ENCODE peak calls at places on chromosomes 3 and 15, in nine cellular contexts. One of them, this sample, is unnamed.

GRCh38 chr3:16174389-16174788 is at the start of gene GALNT15:
- DNase-seq in A549: no peak
- DNase-seq in adrenal gland: peak
- DNase-seq in left ventricle myocardium inferior: peak
- DNase-seq in AG04449: peak
- DNase-seq in MM.1S: no peak
- DNase-seq in left lung: peak
- DNase-seq in esophagus squamous epithelium: peak
- DNase-seq in mammary epithelial cell: peak
- DNase-seq in this sample: no peak

GRCh38 chr15:89184367-89184766 is 37.0 kb downstream of the RLBP1 start:
- DNase-seq in A549: no peak
- DNase-seq in adrenal gland: no peak
- DNase-seq in left ventricle myocardium inferior: no peak
- DNase-seq in AG04449: no peak
- DNase-seq in MM.1S: no peak
- DNase-seq in left lung: no peak
- DNase-seq in esophagus squamous epithelium: no peak
- DNase-seq in mammary epithelial cell: no peak
- DNase-seq in this sample: no peak

GRCh38 chr3:146505496-146505895 is 36.1 kb upstream of the PLSCR2 start:
- DNase-seq in A549: no peak
- DNase-seq in adrenal gland: no peak
- DNase-seq in left ventricle myocardium inferior: no peak
- DNase-seq in AG04449: no peak
- DNase-seq in MM.1S: no peak
- DNase-seq in left lung: no peak
- DNase-seq in esophagus squamous epithelium: no peak
- DNase-seq in mammary epithelial cell: no peak
- DNase-seq in this sample: no peak

GRCh38 chr3:105827101-105827634 is 41.6 kb downstream of the CBLB start:
- DNase-seq in A549: no peak
- DNase-seq in adrenal gland: no peak
- DNase-seq in left ventricle myocardium inferior: no peak
- DNase-seq in AG04449: no peak
- DNase-seq in MM.1S: no peak
- DNase-seq in left lung: no peak
- DNase-seq in esophagus squamous epithelium: no peak
- DNase-seq in mammary epithelial cell: no peak
- DNase-seq in this sample: peak

GRCh38 chr3:94928921-94929320 is 866.1 kb downstream of the NSUN3 start:
- DNase-seq in A549: peak
- DNase-seq in adrenal gland: peak
- DNase-seq in left ventricle myocardium inferior: no peak
- DNase-seq in AG04449: no peak
- DNase-seq in MM.1S: no peak
- DNase-seq in left lung: no peak
- DNase-seq in esophagus squamous epithelium: no peak
- DNase-seq in mammary epithelial cell: peak
- DNase-seq in this sample: no peak

GRCh38 chr3:176861137-176861536 is 336.1 kb downstream of the TBL1XR1 start:
- DNase-seq in A549: no peak
- DNase-seq in adrenal gland: no peak
- DNase-seq in left ventricle myocardium inferior: no peak
- DNase-seq in AG04449: no peak
- DNase-seq in MM.1S: no peak
- DNase-seq in left lung: no peak
- DNase-seq in esophagus squamous epithelium: no peak
- DNase-seq in mammary epithelial cell: peak
- DNase-seq in this sample: no peak

GRCh38 chr3:149299938-149300791 is 33.3 kb downstream of the TM4SF18 start:
- DNase-seq in A549: peak
- DNase-seq in adrenal gland: no peak
- DNase-seq in left ventricle myocardium inferior: no peak
- DNase-seq in AG04449: peak
- DNase-seq in MM.1S: no peak
- DNase-seq in left lung: peak
- DNase-seq in esophagus squamous epithelium: no peak
- DNase-seq in mammary epithelial cell: peak
- DNase-seq in this sample: peak

GRCh38 chr3:32821686-32822296 is 4.0 kb downstream of the TRIM71 start:
- DNase-seq in A549: no peak
- DNase-seq in adrenal gland: no peak
- DNase-seq in left ventricle myocardium inferior: no peak
- DNase-seq in AG04449: no peak
- DNase-seq in MM.1S: no peak
- DNase-seq in left lung: no peak
- DNase-seq in esophagus squamous epithelium: no peak
- DNase-seq in mammary epithelial cell: no peak
- DNase-seq in this sample: no peak

GRCh38 chr3:48416091-48416505 is 13.8 kb downstream of the PLXNB1 start:
- DNase-seq in A549: no peak
- DNase-seq in adrenal gland: no peak
- DNase-seq in left ventricle myocardium inferior: no peak
- DNase-seq in AG04449: no peak
- DNase-seq in MM.1S: no peak
- DNase-seq in left lung: no peak
- DNase-seq in esophagus squamous epithelium: no peak
- DNase-seq in mammary epithelial cell: no peak
- DNase-seq in this sample: no peak

GRCh38 chr3:48413611-48414010 is 16.3 kb downstream of the PLXNB1 start:
- DNase-seq in A549: no peak
- DNase-seq in adrenal gland: no peak
- DNase-seq in left ventricle myocardium inferior: no peak
- DNase-seq in AG04449: no peak
- DNase-seq in MM.1S: no peak
- DNase-seq in left lung: no peak
- DNase-seq in esophagus squamous epithelium: no peak
- DNase-seq in mammary epithelial cell: no peak
- DNase-seq in this sample: no peak

GRCh38 chr3:48416546-48416945 is 13.3 kb downstream of the PLXNB1 start:
- DNase-seq in A549: no peak
- DNase-seq in adrenal gland: no peak
- DNase-seq in left ventricle myocardium inferior: no peak
- DNase-seq in AG04449: no peak
- DNase-seq in MM.1S: no peak
- DNase-seq in left lung: no peak
- DNase-seq in esophagus squamous epithelium: no peak
- DNase-seq in mammary epithelial cell: no peak
- DNase-seq in this sample: no peak

GRCh38 chr3:48414376-48415250 is 15.3 kb downstream of the PLXNB1 start:
- DNase-seq in A549: no peak
- DNase-seq in adrenal gland: no peak
- DNase-seq in left ventricle myocardium inferior: no peak
- DNase-seq in AG04449: no peak
- DNase-seq in MM.1S: no peak
- DNase-seq in left lung: no peak
- DNase-seq in esophagus squamous epithelium: no peak
- DNase-seq in mammary epithelial cell: no peak
- DNase-seq in this sample: no peak

DNA sequence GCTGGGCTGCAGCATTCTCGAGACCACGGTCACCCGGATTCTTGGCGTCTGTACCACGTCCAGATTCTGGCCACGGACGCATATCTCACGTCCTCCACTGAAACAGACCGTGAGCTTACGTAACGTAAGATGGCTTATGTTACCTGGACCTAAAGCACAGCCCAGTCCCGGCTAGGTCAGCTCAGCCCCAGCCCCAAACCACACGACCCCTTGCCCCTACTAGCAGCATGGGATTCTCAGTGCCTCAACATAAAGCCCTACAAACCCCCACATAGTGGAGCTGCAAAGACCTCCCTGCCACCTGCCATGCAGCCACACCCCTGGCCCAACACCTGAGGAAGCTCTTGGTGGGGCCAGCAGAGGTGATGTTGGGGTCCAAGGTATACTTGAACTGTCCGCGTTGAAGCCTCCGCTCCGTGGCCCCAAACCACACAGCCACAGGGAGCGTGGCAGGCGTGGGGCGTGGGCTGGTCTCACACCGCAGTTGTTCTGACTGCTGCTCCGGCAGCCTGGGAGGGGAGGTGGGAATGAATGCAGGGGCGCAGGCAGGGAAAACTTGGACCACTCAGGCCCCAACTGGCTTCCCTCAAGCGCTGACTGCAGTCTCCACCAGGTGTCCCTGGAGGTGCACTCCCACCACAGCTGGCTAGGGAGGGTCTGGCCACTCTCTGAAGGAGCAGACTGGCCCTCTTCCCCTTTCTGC is 14.5 kb downstream of the PLXNB1 start:
- DNase-seq in A549: no peak
- DNase-seq in adrenal gland: no peak
- DNase-seq in left ventricle myocardium inferior: no peak
- DNase-seq in AG04449: no peak
- DNase-seq in MM.1S: no peak
- DNase-seq in left lung: no peak
- DNase-seq in esophagus squamous epithelium: no peak
- DNase-seq in mammary epithelial cell: no peak
- DNase-seq in this sample: no peak
- TF ChIP-seq CTCF in A549: no peak
- TF ChIP-seq CTCF in adrenal gland: no peak
- TF ChIP-seq CTCF in left ventricle myocardium inferior: no peak
- TF ChIP-seq CTCF in AG04449: no peak
- TF ChIP-seq CTCF in MM.1S: no peak
- TF ChIP-seq CTCF in left lung: no peak
- TF ChIP-seq CTCF in esophagus squamous epithelium: no peak
- TF ChIP-seq CTCF in mammary epithelial cell: no peak
- TF ChIP-seq CTCF in this sample: peak

DNA sequence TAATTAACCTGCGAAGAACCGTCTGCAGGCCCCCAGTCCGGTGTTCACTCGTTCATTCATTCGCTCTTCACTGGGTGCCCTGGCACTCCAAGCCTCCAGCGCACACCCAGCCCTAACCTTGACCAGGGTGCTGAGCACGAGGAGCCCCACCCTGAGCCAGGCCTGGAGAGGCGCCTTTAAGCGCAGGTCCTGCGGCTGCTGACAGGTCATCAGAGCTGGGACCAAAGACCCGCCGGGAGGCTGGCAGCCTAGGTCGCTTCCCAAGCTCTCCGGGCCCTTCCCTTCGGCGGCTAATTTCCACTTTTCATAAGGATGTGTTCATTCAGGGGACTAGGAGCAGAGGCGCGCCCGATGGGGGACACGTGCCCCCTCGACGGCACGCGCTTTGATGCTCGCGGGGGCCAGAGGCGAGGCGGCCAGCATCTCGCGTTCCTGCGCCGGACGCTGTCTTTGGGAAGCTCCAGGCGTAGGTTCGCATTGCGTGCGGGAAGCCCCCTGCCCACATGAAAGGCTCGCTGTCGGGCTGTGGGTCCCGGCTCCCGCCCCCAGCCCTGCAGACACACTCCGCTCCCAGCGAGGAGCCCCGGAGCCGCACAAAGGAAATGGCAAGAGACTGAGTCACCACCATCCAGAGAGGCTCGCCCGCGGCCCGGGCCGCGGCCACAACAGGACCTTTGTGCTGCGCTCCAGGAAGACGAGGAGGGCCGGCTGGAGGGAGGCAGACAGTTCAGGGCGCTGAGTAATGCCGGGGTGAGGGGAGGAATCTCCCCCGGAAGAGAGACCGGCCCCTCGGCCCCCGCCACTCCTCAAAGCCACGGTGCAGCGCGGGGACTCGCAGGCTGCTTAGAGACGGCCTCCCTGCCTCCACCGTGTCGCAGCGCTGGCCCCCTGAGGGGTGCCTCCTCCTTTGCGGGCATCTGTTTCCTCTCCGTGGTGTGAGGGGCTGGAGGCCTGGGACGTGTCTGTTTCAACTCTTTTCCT is 266.4 kb upstream of the HES1 start:
- DNase-seq in A549: peak
- DNase-seq in adrenal gland: no peak
- DNase-seq in left ventricle myocardium inferior: peak
- DNase-seq in AG04449: peak
- DNase-seq in MM.1S: no peak
- DNase-seq in left lung: peak
- DNase-seq in esophagus squamous epithelium: no peak
- DNase-seq in mammary epithelial cell: peak
- DNase-seq in this sample: no peak
- H3K4me3 ChIP-seq in A549: no peak
- H3K4me3 ChIP-seq in adrenal gland: no peak
- H3K4me3 ChIP-seq in left ventricle myocardium inferior: peak
- H3K4me3 ChIP-seq in AG04449: peak
- H3K4me3 ChIP-seq in MM.1S: no peak
- H3K4me3 ChIP-seq in left lung: no peak
- H3K4me3 ChIP-seq in esophagus squamous epithelium: peak
- H3K4me3 ChIP-seq in mammary epithelial cell: no peak
- H3K4me3 ChIP-seq in this sample: no peak

DNA sequence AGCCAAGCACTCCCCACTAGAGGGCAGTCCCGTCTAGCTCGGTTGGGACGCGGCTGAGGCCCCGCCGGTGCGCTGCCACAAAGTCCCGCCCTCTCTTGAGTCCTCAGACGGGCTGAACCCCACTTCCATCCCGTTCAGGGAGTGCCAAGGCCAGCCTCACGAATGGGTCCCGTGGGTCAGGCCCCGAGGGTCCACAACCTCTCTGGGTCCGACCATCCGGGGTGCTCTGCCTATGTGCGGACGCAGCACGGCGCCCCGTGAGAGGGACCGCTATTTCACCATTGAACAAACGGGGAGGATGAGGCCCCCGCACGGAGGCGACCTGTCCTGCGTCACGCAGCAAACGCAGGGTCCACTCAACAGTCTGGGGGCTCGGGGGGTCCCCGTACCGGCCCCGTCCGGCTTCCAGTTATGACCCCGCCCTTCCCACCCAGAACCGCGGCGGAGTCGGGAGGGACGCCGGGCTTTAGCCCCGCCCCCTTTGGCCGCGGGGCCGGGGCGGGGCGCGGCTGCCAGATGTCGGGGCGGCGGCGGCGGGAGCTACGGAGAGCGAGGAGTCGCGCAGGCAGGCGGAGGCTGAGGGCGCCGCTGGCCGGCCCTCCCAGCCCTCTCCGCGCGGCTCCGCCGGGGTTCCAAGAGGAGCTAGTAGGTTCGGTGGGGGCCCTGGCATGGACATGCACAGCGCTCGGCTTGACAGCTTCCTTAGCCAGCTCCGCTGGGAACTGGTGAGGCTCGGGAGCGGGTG is at the start of gene INKA1:
- DNase-seq in A549: peak
- DNase-seq in adrenal gland: peak
- DNase-seq in left ventricle myocardium inferior: peak
- DNase-seq in AG04449: no peak
- DNase-seq in MM.1S: peak
- DNase-seq in left lung: peak
- DNase-seq in esophagus squamous epithelium: peak
- DNase-seq in mammary epithelial cell: peak
- DNase-seq in this sample: peak
- TF ChIP-seq CTCF in A549: peak
- TF ChIP-seq CTCF in adrenal gland: peak
- TF ChIP-seq CTCF in left ventricle myocardium inferior: peak
- TF ChIP-seq CTCF in AG04449: peak
- TF ChIP-seq CTCF in MM.1S: peak
- TF ChIP-seq CTCF in left lung: peak
- TF ChIP-seq CTCF in esophagus squamous epithelium: peak
- TF ChIP-seq CTCF in mammary epithelial cell: peak
- TF ChIP-seq CTCF in this sample: peak

DNA sequence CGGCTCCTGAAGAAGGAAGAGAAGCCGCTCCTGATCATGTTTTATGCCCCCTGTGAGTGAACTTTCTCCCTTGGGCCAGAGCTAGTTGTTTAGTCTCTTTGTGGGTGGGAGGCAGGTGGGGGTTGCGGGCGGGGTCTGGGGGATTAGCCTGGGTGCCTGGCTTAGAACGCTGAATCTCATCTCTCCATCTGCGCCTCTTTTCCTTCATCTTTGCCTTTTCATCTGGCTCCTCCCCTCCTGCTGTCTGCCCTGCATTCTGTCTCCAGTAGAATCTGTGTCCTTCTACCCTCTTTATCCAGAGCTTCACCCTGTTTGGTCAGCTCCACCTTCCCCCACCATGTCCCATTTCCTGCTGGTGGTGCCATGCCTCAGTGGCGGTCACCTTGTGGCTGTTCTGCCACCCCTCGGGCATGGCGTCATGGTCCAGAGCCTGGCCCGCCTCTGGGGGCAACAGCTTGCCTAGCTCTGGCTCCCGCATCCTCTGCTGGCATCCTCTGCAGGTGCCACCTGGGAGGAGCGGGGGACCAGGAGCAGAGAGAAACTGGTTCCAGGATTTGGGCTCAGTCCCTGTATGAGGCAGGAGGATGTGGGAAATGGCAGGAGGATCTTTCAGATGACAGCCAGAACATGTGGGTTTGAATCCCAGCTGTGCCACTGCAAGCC is 44.3 kb downstream of the PDIA5 start:
- DNase-seq in A549: no peak
- DNase-seq in adrenal gland: no peak
- DNase-seq in left ventricle myocardium inferior: no peak
- DNase-seq in AG04449: no peak
- DNase-seq in MM.1S: no peak
- DNase-seq in left lung: no peak
- DNase-seq in esophagus squamous epithelium: no peak
- DNase-seq in mammary epithelial cell: no peak
- DNase-seq in this sample: no peak
- H3K4me3 ChIP-seq in A549: no peak
- H3K4me3 ChIP-seq in adrenal gland: no peak
- H3K4me3 ChIP-seq in left ventricle myocardium inferior: no peak
- H3K4me3 ChIP-seq in AG04449: no peak
- H3K4me3 ChIP-seq in MM.1S: no peak
- H3K4me3 ChIP-seq in left lung: no peak
- H3K4me3 ChIP-seq in esophagus squamous epithelium: no peak
- H3K4me3 ChIP-seq in mammary epithelial cell: no peak
- H3K4me3 ChIP-seq in this sample: no peak

This sample was measured in GM12865.